ENCODE peak calls at places on chromosomes 2 and 18, in ten cellular contexts. O is K562; N is GM10248; G is lung; K is progenitor cell of endocrine pancreas; P is kidney epithelial cell; I is B cell; J is tibial nerve; B is CD4-positive, alpha-beta T cell; T is NB4. Q is an unnamed sample.
A peak's percentile ranks its signal among the peaks of the same experiment; 100 is the strongest.

GRCh38 chr2:150307258-150307657 is 180.2 kb downstream of the RND3 start:
- DNase-seq in O (no peak), P (no peak), K (no peak), J (no peak), G (no peak), T (no peak), B (no peak), N (no peak), I (no peak), Q (no peak)

GRCh38 chr2:221429741-221430491 is 142.2 kb downstream of the EPHA4 start:
- DNase-seq in G (no peak), P (no peak), K (no peak), T (no peak), N (no peak), O (no peak), J (no peak), B (no peak), I (no peak), Q (no peak)

GRCh38 chr2:99404039-99404799 is 67.0 kb downstream of the EIF5B start:
- DNase-seq in T (peak; percentile 27), G (no peak), I (no peak), P (no peak), N (no peak), O (no peak), K (no peak), B (no peak), J (no peak), Q (no peak)

GRCh38 chr2:63613391-63613901 is 24.7 kb downstream of the MDH1 start:
- DNase-seq in I (no peak), B (no peak), P (no peak), G (no peak), K (no peak), J (no peak), O (no peak), N (no peak), T (no peak), Q (no peak)

GRCh38 chr2:151315381-151315903 is 26.0 kb upstream of the NMI start:
- DNase-seq in I (no peak), N (no peak), O (no peak), J (no peak), B (no peak), K (no peak), T (peak; percentile 67), P (no peak), G (no peak), Q (no peak)

GRCh38 chr2:229001196-229001595 is 269.9 kb downstream of the PID1 start:
- DNase-seq in J (no peak), B (no peak), T (no peak), N (no peak), G (no peak), P (no peak), O (no peak), K (no peak), I (no peak), Q (no peak)

GRCh38 chr2:65464604-65465003 is 32.2 kb upstream of the SPRED2 start:
- DNase-seq in K (no peak), J (peak; percentile 19), N (no peak), G (no peak), P (no peak), T (no peak), B (no peak), I (no peak), O (no peak), Q (no peak)

GRCh38 chr2:121128741-121129659 is 156.0 kb downstream of the TFCP2L1 start:
- DNase-seq in T (peak; percentile 64), B (no peak), N (no peak), G (peak; percentile 60), P (peak; percentile 12), J (peak; percentile 13), I (no peak), K (peak; percentile 39), O (peak; percentile 52), Q (peak; percentile 54)

GRCh38 chr2:95374451-95374915 is 28.0 kb upstream of the FAHD2A start:
- DNase-seq in K (no peak), B (no peak), I (no peak), P (no peak), O (no peak), G (no peak), T (no peak), N (no peak), J (no peak), Q (no peak)

GRCh38 chr18:3498705-3499451 is 48.9 kb downstream of the TGIF1 start:
- DNase-seq in G (no peak), O (no peak), T (peak; percentile 67), N (peak; percentile 32), J (no peak), I (no peak), P (no peak), B (peak; percentile 5), K (peak; percentile 36), Q (peak; percentile 53)

GRCh38 chr2:11802782-11803191 is 56.4 kb downstream of the LPIN1 start:
- DNase-seq in O (no peak), I (no peak), K (no peak), J (no peak), N (no peak), P (no peak), B (no peak), G (no peak), T (no peak), Q (no peak)

GRCh38 chr2:191385416-191386160 is 140.4 kb downstream of the MYO1B start:
- DNase-seq in K (no peak), P (no peak), N (no peak), T (no peak), O (no peak), J (no peak), G (no peak), I (no peak), B (no peak), Q (no peak)

DNA sequence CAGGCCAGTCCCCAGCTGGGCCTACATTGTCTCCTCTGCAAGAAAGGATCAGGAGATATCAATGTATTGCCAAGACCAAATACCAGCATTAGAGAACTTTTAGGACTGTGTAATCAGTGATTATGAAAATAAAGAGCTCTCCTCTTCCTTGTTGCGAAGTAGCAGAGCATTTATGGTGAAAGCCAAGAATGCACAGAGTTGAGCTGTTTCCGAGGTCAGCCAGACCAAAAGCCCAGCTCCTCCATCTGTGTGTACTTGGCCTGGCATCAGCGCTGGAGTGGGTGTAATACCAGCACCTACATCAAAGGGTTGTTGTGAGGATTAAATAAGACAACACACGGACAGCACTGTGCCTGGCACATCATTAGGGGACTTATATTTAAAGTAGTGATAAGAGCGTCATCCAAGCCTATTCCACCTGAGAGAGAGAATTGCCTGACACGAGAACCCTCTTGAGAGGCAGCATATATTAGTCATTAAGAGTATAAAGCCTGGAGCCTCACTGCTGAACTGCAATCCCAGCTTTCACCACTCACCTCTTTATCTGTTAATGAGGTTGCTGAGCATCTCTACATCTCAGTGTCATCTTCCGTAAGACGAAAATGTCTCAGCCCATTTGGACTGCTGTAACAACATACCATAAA is 7.4 kb upstream of the SLC16A14 start:
- DNase-seq in I (no peak), J (no peak), T (no peak), N (no peak), P (no peak), B (no peak), G (no peak), O (no peak), K (no peak), Q (no peak)
- TF ChIP-seq CTCF in I (no peak), J (no peak), T (no peak), N (no peak), P (no peak), B (no peak), G (no peak), O (no peak), K (no peak), Q (no peak)

GRCh38 chr2:118375907-118376306 is 287.6 kb downstream of the INSIG2 start:
- DNase-seq in O (no peak), P (no peak), G (no peak), K (no peak), J (no peak), N (no peak), I (no peak), T (no peak), B (no peak), Q (no peak)

GRCh38 chr2:118372876-118373597 is 284.8 kb downstream of the INSIG2 start:
- DNase-seq in O (no peak), N (no peak), J (no peak), I (no peak), K (no peak), P (no peak), G (no peak), T (no peak), B (no peak), Q (no peak)

GRCh38 chr2:118374974-118375745 is 286.9 kb downstream of the INSIG2 start:
- DNase-seq in G (no peak), T (no peak), B (no peak), O (no peak), P (no peak), N (no peak), I (no peak), J (no peak), K (no peak), Q (no peak)

GRCh38 chr2:118371500-118371899 is 283.2 kb downstream of the INSIG2 start:
- DNase-seq in T (peak; percentile 35), O (no peak), G (no peak), I (no peak), N (no peak), P (no peak), J (no peak), K (peak; percentile 24), B (no peak), Q (peak; percentile 28)
- TF ChIP-seq CTCF in T (peak; percentile 62), O (peak; percentile 73), G (no peak), I (no peak), N (peak; percentile 40), P (peak; percentile 77), J (no peak), K (peak; percentile 73), B (no peak), Q (peak; percentile 62)

DNA sequence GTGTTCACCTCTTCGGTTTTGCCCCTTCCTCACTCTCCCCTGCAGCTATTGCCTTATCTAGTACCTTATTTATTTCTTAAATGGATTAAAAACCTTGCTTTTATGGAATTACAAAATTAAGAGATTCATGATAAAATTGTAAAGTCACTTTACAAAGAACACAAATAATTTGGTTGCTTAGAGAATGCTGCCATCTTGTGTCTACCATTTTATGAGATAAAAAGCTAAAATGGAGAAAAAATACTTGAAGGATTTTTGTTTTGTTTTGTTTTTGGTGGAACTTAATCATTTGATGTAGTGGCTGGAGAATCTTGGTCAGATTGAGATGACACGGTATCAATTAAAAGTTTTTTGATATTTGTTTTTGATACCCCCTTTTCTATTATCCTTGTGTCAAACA is 69.6 kb downstream of the R3HDM1 start:
- DNase-seq in T (peak; percentile 12), K (no peak), N (no peak), J (no peak), G (no peak), P (no peak), B (no peak), I (no peak), O (no peak), Q (no peak)
- TF ChIP-seq CTCF in T (no peak), K (no peak), N (no peak), J (no peak), G (no peak), P (no peak), B (peak; percentile 35), I (no peak), O (no peak), Q (no peak)

DNA sequence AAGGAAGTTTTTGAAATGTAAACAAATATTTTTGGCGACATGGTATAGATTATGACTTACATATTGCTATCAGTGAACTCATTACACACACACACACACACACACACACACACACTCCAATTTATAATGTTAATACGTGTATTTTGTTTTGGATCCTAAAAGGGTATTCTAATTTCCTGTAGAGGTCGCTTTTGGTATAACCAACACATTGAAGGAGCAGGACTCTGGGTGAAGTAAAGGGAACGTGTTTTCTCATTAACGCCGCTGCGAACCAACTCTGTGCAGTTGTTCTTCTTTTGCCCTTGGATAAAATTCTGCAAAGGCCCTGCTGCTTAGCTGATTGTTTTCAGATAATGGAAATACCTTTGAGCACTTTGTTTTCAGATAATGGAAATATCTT is 190.4 kb downstream of the PMAIP1 start:
- DNase-seq in I (no peak), G (no peak), J (no peak), K (no peak), B (no peak), T (peak; percentile 56), P (no peak), O (no peak), N (no peak), Q (no peak)
- TF ChIP-seq CTCF in I (no peak), G (no peak), J (no peak), K (peak; percentile 32), B (no peak), T (peak; percentile 11), P (no peak), O (no peak), N (no peak), Q (no peak)